ENCODE peak calls at places on chromosomes 12 and 14, in seven cellular contexts. One of them, this sample, is unnamed.

GRCh38 chr14:96261053-96261452 is 5.0 kb downstream of the BDKRB1 start:
- DNase-seq in RWPE1: no peak
- DNase-seq in Right ventricle myocardium superior: no peak
- DNase-seq in HEK293T: no peak
- DNase-seq in 8988T: no peak
- DNase-seq in activated CD4-positive, alpha-beta T cell treated with anti-CD3 and anti-CD28 coated beads, Interleukin-2, amount 10 ng/mL, durations not matched to agents 24 days and 14 days: no peak
- DNase-seq in T follicular helper cell: no peak
- DNase-seq in this sample: no peak

GRCh38 chr14:105005329-105005928 is 15.5 kb downstream of the CDCA4 start:
- DNase-seq in HEK293T: no peak
- DNase-seq in activated CD4-positive, alpha-beta T cell treated with anti-CD3 and anti-CD28 coated beads, Interleukin-2, amount 10 ng/mL, durations not matched to agents 24 days and 14 days: no peak
- DNase-seq in Right ventricle myocardium superior: no peak
- DNase-seq in T follicular helper cell: no peak
- DNase-seq in 8988T: no peak
- DNase-seq in RWPE1: no peak
- DNase-seq in this sample: no peak

GRCh38 chr12:2739832-2740641 is 54.7 kb upstream of the FKBP4 start:
- DNase-seq in activated CD4-positive, alpha-beta T cell treated with anti-CD3 and anti-CD28 coated beads, Interleukin-2, amount 10 ng/mL, durations not matched to agents 24 days and 14 days: no peak
- DNase-seq in HEK293T: no peak
- DNase-seq in RWPE1: no peak
- DNase-seq in T follicular helper cell: no peak
- DNase-seq in 8988T: no peak
- DNase-seq in Right ventricle myocardium superior: no peak
- DNase-seq in this sample: no peak

GRCh38 chr12:124125472-124125871 is 152.5 kb downstream of the ZNF664 start:
- DNase-seq in Right ventricle myocardium superior: no peak
- DNase-seq in T follicular helper cell: no peak
- DNase-seq in RWPE1: peak
- DNase-seq in 8988T: no peak
- DNase-seq in activated CD4-positive, alpha-beta T cell treated with anti-CD3 and anti-CD28 coated beads, Interleukin-2, amount 10 ng/mL, durations not matched to agents 24 days and 14 days: no peak
- DNase-seq in HEK293T: no peak
- DNase-seq in this sample: no peak

GRCh38 chr12:75878382-75878720 is 153.2 kb downstream of the PHLDA1 start:
- DNase-seq in 8988T: no peak
- DNase-seq in HEK293T: no peak
- DNase-seq in T follicular helper cell: no peak
- DNase-seq in RWPE1: peak
- DNase-seq in Right ventricle myocardium superior: no peak
- DNase-seq in activated CD4-positive, alpha-beta T cell treated with anti-CD3 and anti-CD28 coated beads, Interleukin-2, amount 10 ng/mL, durations not matched to agents 24 days and 14 days: no peak
- DNase-seq in this sample: no peak

GRCh38 chr14:24164591-24164991 is 3.5 kb downstream of the IRF9 start:
- DNase-seq in 8988T: no peak
- DNase-seq in activated CD4-positive, alpha-beta T cell treated with anti-CD3 and anti-CD28 coated beads, Interleukin-2, amount 10 ng/mL, durations not matched to agents 24 days and 14 days: no peak
- DNase-seq in RWPE1: no peak
- DNase-seq in Right ventricle myocardium superior: peak
- DNase-seq in HEK293T: no peak
- DNase-seq in T follicular helper cell: no peak
- DNase-seq in this sample: no peak

GRCh38 chr14:106209745-106210144 is 683.4 kb downstream of the TMEM121 start:
- DNase-seq in HEK293T: no peak
- DNase-seq in Right ventricle myocardium superior: no peak
- DNase-seq in 8988T: no peak
- DNase-seq in activated CD4-positive, alpha-beta T cell treated with anti-CD3 and anti-CD28 coated beads, Interleukin-2, amount 10 ng/mL, durations not matched to agents 24 days and 14 days: no peak
- DNase-seq in T follicular helper cell: peak
- DNase-seq in RWPE1: no peak
- DNase-seq in this sample: no peak

GRCh38 chr12:6563448-6564050 is 4.5 kb downstream of the NOP2 start:
- DNase-seq in HEK293T: peak
- DNase-seq in 8988T: no peak
- DNase-seq in Right ventricle myocardium superior: peak
- DNase-seq in RWPE1: peak
- DNase-seq in activated CD4-positive, alpha-beta T cell treated with anti-CD3 and anti-CD28 coated beads, Interleukin-2, amount 10 ng/mL, durations not matched to agents 24 days and 14 days: peak
- DNase-seq in T follicular helper cell: peak
- DNase-seq in this sample: peak

This sample was measured in erythroblast.